ENCODE peak calls at places on chromosomes 2 and 18, in six cellular contexts. F, B, W, U, R and O are unnamed samples.

GRCh38 chr2:237600205-237600846 is 9.8 kb upstream of the RAB17 start:
- DNase-seq in U (no peak), W (peak), R (no peak), F (peak), B (peak), O (peak)

GRCh38 chr18:57002627-57003026 is 144.3 kb upstream of the BOD1L2 start:
- DNase-seq in B (no peak), R (peak), W (peak), F (no peak), U (peak), O (no peak)

GRCh38 chr2:233565685-233566140 is 869 bp downstream of the USP40 start:
- DNase-seq in F (no peak), W (no peak), R (no peak), B (no peak), U (no peak), O (no peak)

GRCh38 chr2:100281521-100282438 is 40.5 kb downstream of the LONRF2 start:
- DNase-seq in B (no peak), F (peak), U (no peak), W (no peak), R (no peak), O (no peak)

GRCh38 chr2:109558076-109558882 is 55.5 kb downstream of the SEPTIN10 start:
- DNase-seq in R (no peak), B (no peak), F (peak), U (no peak), W (no peak), O (no peak)

GRCh38 chr2:234555616-234556249 is 58.9 kb upstream of the ARL4C start:
- DNase-seq in U (no peak), W (no peak), F (no peak), R (no peak), B (no peak), O (no peak)

GRCh38 chr2:127176371-127177311 is 43.5 kb downstream of the CYP27C1 start:
- DNase-seq in F (peak), B (no peak), R (peak), W (peak), U (no peak), O (no peak)

GRCh38 chr2:231069379-231070054 is 12.8 kb downstream of the PSMD1 start:
- DNase-seq in U (no peak), R (no peak), W (no peak), B (no peak), F (peak), O (no peak)

GRCh38 chr2:187906021-187906420 is 351.8 kb upstream of the TFPI start:
- DNase-seq in W (no peak), R (no peak), B (no peak), F (no peak), U (no peak), O (no peak)

GRCh38 chr18:72674710-72675109 is 130.6 kb upstream of the CBLN2 start:
- DNase-seq in R (no peak), U (no peak), W (no peak), B (no peak), F (no peak), O (no peak)

GRCh38 chr2:33287611-33288010 is 188.8 kb upstream of the RASGRP3 start:
- DNase-seq in R (no peak), W (no peak), F (no peak), B (no peak), U (no peak), O (no peak)

GRCh38 chr2:172672999-172673726 is 62.5 kb upstream of the RAPGEF4 start:
- DNase-seq in B (no peak), W (no peak), F (no peak), U (no peak), R (no peak), O (no peak)

GRCh38 chr2:28991021-28991420 is 9.9 kb downstream of the TOGARAM2 start:
- DNase-seq in F (peak), W (no peak), B (no peak), U (no peak), R (no peak), O (no peak)

GRCh38 chr2:143553261-143553660 is 424.0 kb downstream of the ARHGAP15 start:
- DNase-seq in B (no peak), W (no peak), U (no peak), R (no peak), F (no peak), O (no peak)